ENCODE peak calls at places on chromosome 19, in eight cellular contexts. D is erythroblast, O is upper lobe of left lung, Z is NB4, Y is tibial nerve, M is A549, S is spleen, G is suprapubic skin. B is an unnamed sample.
A peak's percentile ranks its signal among the peaks of the same experiment; 100 is the strongest.

GRCh38 chr19:35144600-35145436 is 1.8 kb downstream of the FXYD7 start:
- DNase-seq in D (peak; percentile 35), O (peak; percentile 57), Z (peak; percentile 29), Y (no peak), M (peak; percentile 92), S (no peak), G (no peak), B (no peak)

GRCh38 chr19:1783874-1784273 is 28.2 kb downstream of the ATP8B3 start:
- DNase-seq in D (no peak), O (no peak), Z (peak; percentile 39), Y (no peak), M (no peak), S (no peak), G (no peak), B (no peak)

GRCh38 chr19:5269279-5269678 is 71.3 kb downstream of the PTPRS start:
- DNase-seq in D (no peak), O (peak; percentile 40), Z (no peak), Y (no peak), M (no peak), S (no peak), G (no peak), B (no peak)

GRCh38 chr19:3243851-3244700 is 19.6 kb downstream of the CELF5 start:
- DNase-seq in D (peak; percentile 58), O (no peak), Z (peak; percentile 63), Y (no peak), M (peak; percentile 49), S (no peak), G (no peak), B (no peak)

GRCh38 chr19:18589380-18590272 is 1.0 kb downstream of the REX1BD start:
- DNase-seq in D (peak; percentile 86), O (peak; percentile 94), Z (peak; percentile 85), Y (no peak), M (peak; percentile 82), S (peak; percentile 93), G (peak; percentile 79), B (peak; percentile 48)

GRCh38 chr19:19750842-19751790 is 18.2 kb upstream of the ZNF14 start:
- DNase-seq in D (no peak), O (peak; percentile 75), Z (no peak), Y (no peak), M (no peak), S (no peak), G (no peak), B (no peak)

GRCh38 chr19:18503971-18504885 is 17.6 kb downstream of the ELL start:
- DNase-seq in D (no peak), O (no peak), Z (no peak), Y (no peak), M (peak; percentile 58), S (peak; percentile 74), G (no peak), B (no peak)

GRCh38 chr19:30529876-30530275 is 157.7 kb downstream of the ZNF536 start:
- DNase-seq in D (no peak), O (no peak), Z (no peak), Y (no peak), M (no peak), S (no peak), G (no peak), B (no peak)

GRCh38 chr19:2171349-2172145 is 7.8 kb downstream of the DOT1L start:
- DNase-seq in D (peak; percentile 78), O (peak; percentile 85), Z (no peak), Y (no peak), M (no peak), S (peak; percentile 94), G (no peak), B (no peak)

GRCh38 chr19:56076413-56076998 is 44.6 kb downstream of the ZNF787 start:
- DNase-seq in D (peak; percentile 56), O (no peak), Z (peak; percentile 57), Y (no peak), M (peak; percentile 70), S (peak; percentile 48), G (no peak), B (peak; percentile 37)

GRCh38 chr19:11378319-11379189 is 4.1 kb downstream of the SWSAP1 start:
- DNase-seq in D (peak; percentile 58), O (peak; percentile 59), Z (peak; percentile 61), Y (no peak), M (peak; percentile 72), S (peak; percentile 86), G (no peak), B (no peak)

GRCh38 chr19:35346193-35347052 is 1.3 kb upstream of the FFAR1 start:
- DNase-seq in D (no peak), O (no peak), Z (no peak), Y (no peak), M (no peak), S (peak; percentile 92), G (peak; percentile 48), B (no peak)

GRCh38 chr19:4264812-4265211 is 14.3 kb upstream of the SHD start:
- DNase-seq in D (no peak), O (no peak), Z (no peak), Y (no peak), M (no peak), S (no peak), G (no peak), B (no peak)

GRCh38 chr19:43636121-43636683 is 3.4 kb downstream of the CADM4 start:
- DNase-seq in D (no peak), O (peak; percentile 40), Z (no peak), Y (no peak), M (no peak), S (no peak), G (peak; percentile 53), B (no peak)

GRCh38 chr19:55173186-55173716 is 6.8 kb upstream of the DNAAF3 start:
- DNase-seq in D (no peak), O (peak; percentile 82), Z (no peak), Y (no peak), M (no peak), S (no peak), G (no peak), B (no peak)

GRCh38 chr19:51163257-51163656 is 21.2 kb downstream of the SIGLEC7 start:
- DNase-seq in D (no peak), O (no peak), Z (no peak), Y (no peak), M (no peak), S (no peak), G (no peak), B (no peak)

GRCh38 chr19:10855879-10856522 is 7.8 kb downstream of the C19orf38 start:
- DNase-seq in D (no peak), O (no peak), Z (peak; percentile 54), Y (no peak), M (peak; percentile 68), S (no peak), G (no peak), B (no peak)

GRCh38 chr19:18832331-18833140 is 777 bp downstream of the UPF1 start:
- DNase-seq in D (peak; percentile 86), O (peak; percentile 35), Z (peak; percentile 47), Y (no peak), M (peak; percentile 32), S (peak; percentile 83), G (no peak), B (peak; percentile 47)

GRCh38 chr19:30447276-30447870 is 75.2 kb downstream of the ZNF536 start:
- DNase-seq in D (no peak), O (no peak), Z (no peak), Y (no peak), M (no peak), S (peak; percentile 6), G (no peak), B (no peak)

GRCh38 chr19:57903298-57904174 is 12.9 kb downstream of the ZNF417 start:
- DNase-seq in D (peak; percentile 24), O (no peak), Z (peak; percentile 28), Y (no peak), M (peak; percentile 43), S (no peak), G (no peak), B (no peak)

DNA sequence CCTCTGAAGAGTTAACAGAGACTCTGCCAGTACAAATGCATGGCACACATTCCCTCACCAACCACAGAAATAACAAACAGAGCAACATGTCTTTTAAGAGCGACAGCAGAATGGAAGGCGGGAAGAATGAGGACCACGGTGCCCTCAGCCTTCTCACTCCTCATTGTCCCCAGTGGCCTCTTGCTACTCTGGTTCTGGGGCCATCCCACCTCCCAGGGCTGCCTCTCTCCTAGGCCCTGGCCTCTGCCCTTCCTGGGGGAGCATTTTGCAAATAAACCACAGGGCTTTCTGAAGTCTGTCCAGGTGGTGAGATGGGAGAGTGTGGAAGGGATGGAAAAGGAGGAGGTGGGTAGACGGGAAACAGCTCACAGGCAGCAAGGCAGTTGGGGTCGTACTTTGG is 28.3 kb downstream of the CYP2B6 start:
- DNase-seq in D (no peak), O (no peak), Z (no peak), Y (no peak), M (no peak), S (no peak), G (no peak), B (no peak)
- TF ChIP-seq POLR2A in D (no peak), O (no peak), Z (no peak), Y (no peak), M (no peak), S (no peak), G (no peak), B (no peak)

DNA sequence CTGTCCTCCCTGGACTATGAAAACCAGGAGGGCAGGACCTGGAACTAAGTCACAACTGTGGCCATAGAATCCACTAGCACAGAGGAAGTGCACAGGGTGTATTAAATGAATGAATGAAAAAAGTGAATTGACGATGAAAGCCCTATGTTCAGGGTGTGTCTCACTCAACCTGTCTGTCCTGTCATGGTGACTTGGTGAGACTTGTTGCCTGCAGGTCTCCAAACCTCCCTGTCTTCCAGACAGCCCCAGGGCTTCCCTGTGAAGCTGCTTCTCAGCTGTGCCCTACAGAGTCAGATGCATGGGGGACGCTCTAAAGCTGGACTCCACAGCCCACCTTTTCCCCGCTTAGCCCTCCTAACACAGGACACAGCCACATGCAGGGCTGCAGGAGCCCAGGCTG is 4.8 kb upstream of the IGFL1 start:
- DNase-seq in D (no peak), O (no peak), Z (no peak), Y (no peak), M (no peak), S (no peak), G (no peak), B (no peak)
- TF ChIP-seq POLR2A in D (no peak), O (no peak), Z (no peak), Y (no peak), M (no peak), S (no peak), G (no peak), B (no peak)

DNA sequence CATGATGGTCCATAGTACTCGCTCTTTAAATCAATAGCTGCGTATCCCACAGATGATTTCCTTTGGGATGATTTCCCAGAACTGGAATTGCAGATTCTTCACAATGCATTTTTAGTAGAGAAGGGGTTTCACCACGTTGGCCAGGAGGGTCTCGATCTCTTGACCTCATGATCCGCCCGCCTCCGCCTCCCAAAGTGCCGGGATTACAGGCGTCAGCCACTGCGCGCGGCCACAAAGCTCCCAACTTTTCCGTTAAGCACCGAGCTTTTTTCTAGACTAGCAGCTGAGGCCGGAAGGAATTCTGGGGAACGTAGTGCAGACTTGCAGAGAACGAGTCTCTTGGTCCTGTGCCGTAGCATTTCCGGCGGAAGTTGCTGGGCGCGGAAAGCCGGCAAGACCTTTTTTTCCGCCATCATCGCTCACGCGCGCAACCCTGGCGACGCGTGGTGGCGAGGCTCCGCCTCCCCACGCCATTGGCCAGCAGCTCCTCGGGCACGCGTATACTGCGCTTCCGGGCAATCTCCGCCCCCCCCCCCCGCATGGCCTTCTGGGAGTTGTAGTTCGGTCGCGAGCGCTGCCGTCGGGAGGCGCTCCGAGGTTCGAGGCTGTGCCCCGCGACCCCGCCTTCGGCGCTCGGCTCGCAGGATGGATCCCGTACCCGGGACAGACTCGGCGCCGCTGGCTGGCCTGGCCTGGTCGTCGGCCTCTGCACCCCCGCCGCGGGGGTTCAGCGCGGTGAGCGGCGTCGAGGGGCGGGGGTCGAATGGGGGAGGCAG is at the start of gene MVB12A:
- DNase-seq in D (peak; percentile 99), O (peak; percentile 97), Z (peak; percentile 99), Y (peak; percentile 94), M (peak; percentile 99), S (peak; percentile 99), G (peak; percentile 98), B (peak; percentile 97)
- TF ChIP-seq POLR2A in D (peak; percentile 56), O (no peak), Z (peak; percentile 31), Y (peak; percentile 49), M (peak; percentile 25), S (no peak), G (no peak), B (no peak)

GRCh38 chr19:48873476-48874308 is 1.5 kb downstream of the PPP1R15A start:
- DNase-seq in D (peak; percentile 99), O (no peak), Z (peak; percentile 55), Y (no peak), M (peak; percentile 51), S (no peak), G (peak; percentile 65), B (no peak)
- TF ChIP-seq POLR2A in D (peak; percentile 98), O (no peak), Z (no peak), Y (no peak), M (no peak), S (no peak), G (no peak), B (no peak)

B was measured in gastrocnemius medialis.